ENCODE peak calls at places on chromosome 6, in five cellular contexts. One of them, this sample, is unnamed.

GRCh38 chr6:144659202-144659731 is 374.1 kb downstream of the UTRN start:
- DNase-seq in dorsolateral prefrontal cortex: no peak
- DNase-seq in activated CD4-positive, CD25-positive, alpha-beta regulatory T cell: no peak
- DNase-seq in stimulated activated CD4-positive, alpha-beta T cell treated with anti-CD3 and anti-CD28 coated beads, Interleukin-2, amount 100 ng/mL, for 24 hours: peak
- DNase-seq in DMS79: no peak
- DNase-seq in this sample: peak

GRCh38 chr6:34795836-34796425 is 4.0 kb downstream of the BLTP3A start:
- DNase-seq in dorsolateral prefrontal cortex: no peak
- DNase-seq in activated CD4-positive, CD25-positive, alpha-beta regulatory T cell: no peak
- DNase-seq in DMS79: no peak
- DNase-seq in stimulated activated CD4-positive, alpha-beta T cell treated with anti-CD3 and anti-CD28 coated beads, Interleukin-2, amount 100 ng/mL, for 24 hours: no peak
- DNase-seq in this sample: no peak

GRCh38 chr6:119313937-119314893 is 35.3 kb downstream of the MAN1A1 start:
- DNase-seq in DMS79: no peak
- DNase-seq in dorsolateral prefrontal cortex: no peak
- DNase-seq in activated CD4-positive, CD25-positive, alpha-beta regulatory T cell: no peak
- DNase-seq in stimulated activated CD4-positive, alpha-beta T cell treated with anti-CD3 and anti-CD28 coated beads, Interleukin-2, amount 100 ng/mL, for 24 hours: peak
- DNase-seq in this sample: no peak

GRCh38 chr6:44217332-44218143 is 812 bp downstream of the MYMX start:
- DNase-seq in DMS79: no peak
- DNase-seq in activated CD4-positive, CD25-positive, alpha-beta regulatory T cell: no peak
- DNase-seq in stimulated activated CD4-positive, alpha-beta T cell treated with anti-CD3 and anti-CD28 coated beads, Interleukin-2, amount 100 ng/mL, for 24 hours: no peak
- DNase-seq in dorsolateral prefrontal cortex: no peak
- DNase-seq in this sample: no peak

GRCh38 chr6:136593748-136594490 is 43.7 kb upstream of the MAP7 start:
- DNase-seq in activated CD4-positive, CD25-positive, alpha-beta regulatory T cell: no peak
- DNase-seq in dorsolateral prefrontal cortex: no peak
- DNase-seq in DMS79: no peak
- DNase-seq in stimulated activated CD4-positive, alpha-beta T cell treated with anti-CD3 and anti-CD28 coated beads, Interleukin-2, amount 100 ng/mL, for 24 hours: peak
- DNase-seq in this sample: peak

GRCh38 chr6:161228911-161229591 is 44.8 kb downstream of the AGPAT4 start:
- DNase-seq in dorsolateral prefrontal cortex: no peak
- DNase-seq in stimulated activated CD4-positive, alpha-beta T cell treated with anti-CD3 and anti-CD28 coated beads, Interleukin-2, amount 100 ng/mL, for 24 hours: no peak
- DNase-seq in DMS79: no peak
- DNase-seq in activated CD4-positive, CD25-positive, alpha-beta regulatory T cell: no peak
- DNase-seq in this sample: no peak

GRCh38 chr6:89729818-89730217 is 89.8 kb downstream of the MDN1 start:
- DNase-seq in activated CD4-positive, CD25-positive, alpha-beta regulatory T cell: no peak
- DNase-seq in dorsolateral prefrontal cortex: no peak
- DNase-seq in stimulated activated CD4-positive, alpha-beta T cell treated with anti-CD3 and anti-CD28 coated beads, Interleukin-2, amount 100 ng/mL, for 24 hours: no peak
- DNase-seq in DMS79: no peak
- DNase-seq in this sample: no peak

GRCh38 chr6:14965340-14966102 is 280.3 kb upstream of the JARID2 start:
- DNase-seq in DMS79: no peak
- DNase-seq in activated CD4-positive, CD25-positive, alpha-beta regulatory T cell: no peak
- DNase-seq in dorsolateral prefrontal cortex: no peak
- DNase-seq in stimulated activated CD4-positive, alpha-beta T cell treated with anti-CD3 and anti-CD28 coated beads, Interleukin-2, amount 100 ng/mL, for 24 hours: no peak
- DNase-seq in this sample: no peak

GRCh38 chr6:14165091-14165490 is 47.5 kb downstream of the CD83 start:
- DNase-seq in DMS79: no peak
- DNase-seq in activated CD4-positive, CD25-positive, alpha-beta regulatory T cell: no peak
- DNase-seq in stimulated activated CD4-positive, alpha-beta T cell treated with anti-CD3 and anti-CD28 coated beads, Interleukin-2, amount 100 ng/mL, for 24 hours: no peak
- DNase-seq in dorsolateral prefrontal cortex: no peak
- DNase-seq in this sample: no peak

GRCh38 chr6:25498510-25498909 is 153.5 kb upstream of the SCGN start:
- DNase-seq in stimulated activated CD4-positive, alpha-beta T cell treated with anti-CD3 and anti-CD28 coated beads, Interleukin-2, amount 100 ng/mL, for 24 hours: no peak
- DNase-seq in DMS79: no peak
- DNase-seq in activated CD4-positive, CD25-positive, alpha-beta regulatory T cell: no peak
- DNase-seq in dorsolateral prefrontal cortex: no peak
- DNase-seq in this sample: no peak

GRCh38 chr6:81697564-81697963 is 54.9 kb downstream of the TENT5A start:
- DNase-seq in stimulated activated CD4-positive, alpha-beta T cell treated with anti-CD3 and anti-CD28 coated beads, Interleukin-2, amount 100 ng/mL, for 24 hours: no peak
- DNase-seq in dorsolateral prefrontal cortex: no peak
- DNase-seq in DMS79: no peak
- DNase-seq in activated CD4-positive, CD25-positive, alpha-beta regulatory T cell: no peak
- DNase-seq in this sample: no peak

GRCh38 chr6:80639243-80639642 is 532.8 kb downstream of the BCKDHB start:
- DNase-seq in stimulated activated CD4-positive, alpha-beta T cell treated with anti-CD3 and anti-CD28 coated beads, Interleukin-2, amount 100 ng/mL, for 24 hours: no peak
- DNase-seq in dorsolateral prefrontal cortex: no peak
- DNase-seq in DMS79: no peak
- DNase-seq in activated CD4-positive, CD25-positive, alpha-beta regulatory T cell: no peak
- DNase-seq in this sample: no peak

GRCh38 chr6:83221886-83222479 is 28.8 kb downstream of the RWDD2A start:
- DNase-seq in activated CD4-positive, CD25-positive, alpha-beta regulatory T cell: no peak
- DNase-seq in stimulated activated CD4-positive, alpha-beta T cell treated with anti-CD3 and anti-CD28 coated beads, Interleukin-2, amount 100 ng/mL, for 24 hours: no peak
- DNase-seq in dorsolateral prefrontal cortex: no peak
- DNase-seq in DMS79: no peak
- DNase-seq in this sample: no peak

GRCh38 chr6:122128445-122128844 is 271.0 kb upstream of the HSF2 start:
- DNase-seq in stimulated activated CD4-positive, alpha-beta T cell treated with anti-CD3 and anti-CD28 coated beads, Interleukin-2, amount 100 ng/mL, for 24 hours: no peak
- DNase-seq in activated CD4-positive, CD25-positive, alpha-beta regulatory T cell: no peak
- DNase-seq in dorsolateral prefrontal cortex: no peak
- DNase-seq in DMS79: no peak
- DNase-seq in this sample: no peak